ENCODE peak calls at places on chromosomes 4 and X, in four cellular contexts. T is ovary, D is IMR-90, P is A549. E is an unnamed sample. For H3K4me1, the result is how much of the 10 kb centered on the place peaks cover.

GRCh38 chr4:2042207-2042946 is 16.8 kb upstream of the NAT8L start:
- DNase-seq in P (no peak), D (no peak), T (peak), E (no peak)

GRCh38 chrX:9794495-9794894 is 8.3 kb downstream of the SHROOM2 start:
- DNase-seq in P (no peak), T (peak), D (no peak), E (no peak)

GRCh38 chr4:142331132-142331531 is 515.0 kb downstream of the INPP4B start:
- DNase-seq in D (no peak), T (peak), P (no peak), E (no peak)

GRCh38 chrX:20742106-20742505 is 475.4 kb upstream of the RPS6KA3 start:
- DNase-seq in D (no peak), P (no peak), T (no peak), E (no peak)

GRCh38 chr4:57462843-57463242 is 352.7 kb upstream of the IGFBP7 start:
- DNase-seq in T (no peak), P (no peak), D (no peak), E (no peak)

GRCh38 chr4:106421441-106422296 is 53.1 kb upstream of the GIMD1 start:
- DNase-seq in P (no peak), D (peak), T (no peak), E (no peak)

GRCh38 chrX:18973527-18974192 is 10.3 kb downstream of the PHKA2 start:
- DNase-seq in P (no peak), D (no peak), T (no peak), E (no peak)

GRCh38 chr4:41597494-41597893 is 59.5 kb downstream of the LIMCH1 start:
- DNase-seq in D (no peak), T (no peak), P (no peak), E (no peak)

GRCh38 chr4:17059192-17059634 is 160.8 kb upstream of the LDB2 start:
- DNase-seq in P (no peak), D (peak), T (peak), E (peak)

GRCh38 chr4:5051210-5051691 is at the start of gene STK32B:
- DNase-seq in P (peak), D (peak), T (peak), E (no peak)

DNA sequence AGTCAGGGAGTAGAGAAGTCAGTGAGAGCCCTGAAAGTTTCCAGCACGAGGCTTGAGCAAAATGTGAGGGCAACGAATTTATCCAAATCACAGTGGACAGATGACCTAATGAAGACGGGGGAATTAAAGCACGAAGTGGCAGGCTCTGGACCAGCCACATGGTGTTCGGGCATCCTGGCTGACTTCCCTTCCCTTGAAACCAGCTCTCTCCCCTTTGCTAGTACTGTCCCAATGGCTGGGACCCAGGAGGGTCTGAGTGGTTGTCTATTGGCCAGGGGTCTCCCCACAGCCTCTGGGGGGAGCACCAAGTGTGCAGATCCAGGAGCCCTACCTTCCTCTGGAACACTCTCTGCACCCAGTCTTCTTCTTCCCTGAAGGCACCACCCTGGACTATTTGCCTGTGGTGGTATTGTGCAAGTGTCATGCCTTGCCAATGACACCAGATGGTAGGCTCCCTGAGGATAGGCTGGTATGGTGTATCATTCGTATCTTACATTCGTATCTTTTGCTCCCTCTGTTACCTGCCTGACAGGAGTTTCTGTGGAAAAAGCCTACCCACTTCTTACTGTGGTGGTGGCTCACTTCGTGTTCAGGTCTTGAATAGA is 2.1 kb downstream of the APLN start:
- DNase-seq in T (no peak), P (no peak), D (no peak), E (no peak)
- TF ChIP-seq POLR2A in T (no peak), P (no peak), D (no peak), E (no peak)

DNA sequence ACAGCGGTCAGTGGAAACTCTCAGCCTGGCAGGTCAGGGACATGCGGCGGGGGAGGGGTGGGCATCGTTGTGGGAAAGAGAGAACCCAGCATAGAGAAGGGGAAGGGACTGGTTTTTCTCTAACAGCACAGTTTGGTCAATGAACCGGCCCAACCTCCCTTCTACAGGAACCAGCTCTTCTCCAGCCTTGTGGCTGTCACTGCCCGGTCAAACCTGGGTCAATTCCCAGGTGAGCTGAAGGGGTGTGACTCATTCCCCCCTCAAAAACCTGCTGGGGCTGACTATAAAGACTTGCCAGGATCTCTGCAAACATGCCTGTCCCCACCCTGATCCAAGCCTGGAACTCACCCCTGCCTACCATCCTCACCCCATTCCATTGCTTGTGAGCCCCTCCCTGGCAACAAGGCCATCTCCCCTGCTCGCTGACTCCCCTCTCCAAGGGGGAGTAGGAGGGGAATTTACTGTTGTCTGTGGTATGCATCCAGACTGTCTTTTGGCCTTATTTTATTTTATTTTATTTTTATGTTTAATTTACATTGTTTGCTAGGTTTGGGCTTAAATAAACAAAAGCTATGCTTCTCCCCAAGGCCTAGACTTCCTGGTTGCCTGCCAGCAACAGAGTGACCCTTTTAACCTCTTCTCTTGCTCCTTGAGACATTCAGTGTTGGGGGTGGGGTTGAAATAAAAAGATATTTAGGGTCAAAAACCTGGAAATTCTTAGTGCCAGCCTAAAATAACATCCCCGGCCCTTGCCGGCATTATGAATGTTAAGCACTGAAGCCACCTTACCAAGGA is 49.6 kb downstream of the TSC22D3 start:
- DNase-seq in D (no peak), T (peak), P (no peak), E (no peak)
- H3K4me1 ChIP-seq in D (under half), T (under half), P (half or more), E (half or more)

GRCh38 chrX:129641941-129642340 is 12.8 kb downstream of the APLN start:
- DNase-seq in D (peak), T (no peak), P (no peak), E (no peak)

GRCh38 chrX:129640737-129641136 is 14.0 kb downstream of the APLN start:
- DNase-seq in D (no peak), T (no peak), P (no peak), E (no peak)

GRCh38 chrX:129646721-129647587 is 7.8 kb downstream of the APLN start:
- DNase-seq in P (no peak), D (no peak), T (peak), E (no peak)

GRCh38 chrX:129638917-129639316 is 15.8 kb downstream of the APLN start:
- DNase-seq in D (no peak), P (no peak), T (no peak), E (no peak)

DNA sequence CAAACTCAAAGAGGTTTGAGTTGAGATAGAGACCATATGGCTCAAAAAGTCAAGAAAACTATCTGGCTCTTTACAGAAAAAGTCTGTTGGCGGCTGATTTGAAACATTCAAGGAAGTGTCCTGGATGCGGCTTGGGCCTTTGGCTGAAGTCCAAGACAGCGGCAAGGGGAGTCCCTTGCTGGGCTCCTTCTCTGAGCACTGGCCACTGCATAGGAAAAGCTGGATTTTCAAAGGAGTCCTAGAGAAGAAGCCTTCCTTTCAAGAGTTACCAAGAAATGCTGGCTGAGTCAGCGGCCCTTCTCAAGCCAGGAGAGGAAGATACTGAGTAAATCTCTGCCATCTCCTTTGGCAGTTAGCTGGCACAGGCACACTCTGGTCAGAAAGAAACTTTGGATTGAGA is 12.1 kb downstream of the APLN start:
- DNase-seq in T (no peak), P (no peak), D (no peak), E (no peak)
- TF ChIP-seq POLR2A in T (no peak), P (no peak), D (no peak), E (no peak)

GRCh38 chr4:132297346-132297745 is 851.7 kb upstream of the PCDH10 start:
- DNase-seq in D (peak), P (no peak), T (no peak), E (no peak)
- H3K4me1 ChIP-seq in D (under half), P (under half), T (under half), E (under half)